ENCODE peak calls at places on chromosomes 13 and 19, in nine cellular contexts. Z is progenitor cell of endocrine pancreas, L is AG09309, K is colonic mucosa, J is stomach, F is GM13977, E is mucosa of descending colon, B is left lung, O is foreskin fibroblast. N is an unnamed sample.

GRCh38 chr19:43713208-43713607 is 2.7 kb upstream of the IRGC start:
- DNase-seq in E (no peak), B (no peak), F (no peak), K (no peak), Z (no peak), L (no peak), O (no peak), J (no peak), N (no peak)

GRCh38 chr13:43159007-43159406 is 135.6 kb downstream of the DNAJC15 start:
- DNase-seq in O (peak; percentile 69), F (no peak), B (no peak), Z (no peak), K (no peak), L (no peak), E (no peak), J (no peak), N (no peak)

GRCh38 chr13:27011661-27012060 is 159.9 kb downstream of the USP12 start:
- DNase-seq in E (no peak), Z (no peak), F (no peak), L (no peak), B (no peak), J (no peak), K (no peak), O (no peak), N (no peak)

GRCh38 chr19:49073514-49074378 is 1.2 kb upstream of the KCNA7 start:
- DNase-seq in E (no peak), K (no peak), L (no peak), J (no peak), O (no peak), Z (no peak), F (peak; percentile 28), B (no peak), N (peak; percentile 46)

GRCh38 chr13:108463365-108463764 is 166.0 kb upstream of the MYO16 start:
- DNase-seq in Z (no peak), L (no peak), F (peak; percentile 15), O (peak; percentile 59), K (no peak), J (no peak), E (no peak), B (no peak), N (no peak)

GRCh38 chr13:69324109-69324886 is 783.3 kb upstream of the ATXN8OS start:
- DNase-seq in E (no peak), B (no peak), K (no peak), L (no peak), Z (no peak), J (no peak), F (no peak), O (no peak), N (no peak)

GRCh38 chr13:33057019-33057785 is 41.0 kb downstream of the KL start:
- DNase-seq in B (no peak), J (no peak), F (peak; percentile 69), Z (no peak), O (peak; percentile 37), E (no peak), K (no peak), L (no peak), N (no peak)

GRCh38 chr13:95783747-95784146 is 106.8 kb downstream of the DNAJC3 start:
- DNase-seq in O (no peak), B (no peak), J (no peak), L (no peak), Z (no peak), K (no peak), E (no peak), F (no peak), N (no peak)

GRCh38 chr19:12733369-12733896 is 1.1 kb downstream of the TRIR start:
- DNase-seq in B (no peak), L (no peak), E (no peak), F (peak; percentile 79), J (no peak), K (peak; percentile 28), Z (no peak), O (peak; percentile 80), N (peak; percentile 79)

GRCh38 chr19:42466521-42467436 is 24.0 kb upstream of the CXCL17 start:
- DNase-seq in Z (no peak), K (no peak), J (no peak), E (no peak), B (no peak), L (no peak), O (peak; percentile 27), F (peak; percentile 30), N (no peak)

GRCh38 chr19:13978306-13978705 is 26.0 kb downstream of the DCAF15 start:
- DNase-seq in L (no peak), K (peak; percentile 77), B (peak; percentile 91), F (no peak), O (peak; percentile 68), Z (peak; percentile 75), J (peak; percentile 70), E (peak; percentile 82), N (peak; percentile 70)

GRCh38 chr19:10114651-10115391 is 3.3 kb downstream of the P2RY11 start:
- DNase-seq in K (no peak), L (no peak), J (no peak), E (peak; percentile 43), O (peak; percentile 33), Z (no peak), F (no peak), B (peak; percentile 75), N (peak; percentile 35)

DNA sequence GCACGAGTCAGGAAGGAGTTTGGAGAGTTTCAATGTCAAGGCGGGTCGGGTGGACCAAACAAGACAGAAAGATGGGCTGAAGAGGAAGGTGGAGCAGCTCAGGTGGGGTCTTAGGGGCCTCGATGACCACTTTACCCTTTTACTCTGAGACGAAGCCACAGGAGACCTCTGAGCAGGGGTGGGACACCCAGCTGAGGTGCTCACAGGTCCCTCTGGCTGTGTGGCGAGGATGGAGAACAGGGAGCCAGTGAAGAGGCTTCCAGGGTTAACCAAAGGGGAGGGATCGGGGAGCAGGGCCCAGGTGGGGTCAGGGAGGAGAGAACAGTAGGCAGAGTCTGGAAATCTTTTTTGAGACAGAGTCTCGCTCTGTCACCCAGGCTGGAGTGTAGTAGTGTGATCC is 2.0 kb upstream of the CCER2 start:
- DNase-seq in E (no peak), J (no peak), B (peak; percentile 35), O (no peak), Z (no peak), F (no peak), L (no peak), K (no peak), N (no peak)
- TF ChIP-seq CTCF in E (no peak), J (no peak), B (no peak), O (no peak), Z (no peak), F (no peak), L (no peak), K (no peak), N (no peak)

DNA sequence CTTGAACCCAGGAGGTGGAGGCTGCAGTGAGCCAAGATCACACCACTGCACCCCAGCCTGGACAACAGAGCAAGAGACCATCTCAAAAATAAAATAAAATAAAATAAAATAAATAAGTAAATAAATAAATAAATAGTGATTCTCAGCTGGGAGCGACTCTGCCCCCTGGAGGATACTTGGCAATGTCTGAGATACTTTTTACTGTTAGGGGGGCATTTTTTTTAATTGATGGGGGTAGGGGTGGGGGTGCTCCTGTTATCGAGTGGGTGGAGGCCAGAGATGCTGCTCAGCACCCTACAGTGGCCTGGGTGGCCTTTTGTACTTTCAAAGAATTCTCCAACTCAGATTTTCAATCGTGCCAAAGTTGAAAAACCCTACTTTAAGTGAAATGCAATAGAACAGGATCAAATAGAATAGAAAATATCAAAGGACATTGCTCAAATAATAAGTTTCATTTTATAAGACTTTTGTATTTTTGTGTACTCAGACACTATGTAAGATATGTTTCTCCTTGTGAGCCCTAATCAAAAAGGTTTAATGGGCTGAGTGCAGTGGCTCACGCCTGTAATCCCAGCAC is 7.1 kb upstream of the CLPP start:
- DNase-seq in L (no peak), F (no peak), E (no peak), J (no peak), Z (no peak), O (peak; percentile 57), K (no peak), B (peak; percentile 1), N (no peak)
- TF ChIP-seq CTCF in L (peak; percentile 64), F (peak; percentile 27), E (no peak), J (no peak), Z (peak; percentile 35), O (peak; percentile 51), K (no peak), B (peak; percentile 10), N (peak; percentile 33)

DNA sequence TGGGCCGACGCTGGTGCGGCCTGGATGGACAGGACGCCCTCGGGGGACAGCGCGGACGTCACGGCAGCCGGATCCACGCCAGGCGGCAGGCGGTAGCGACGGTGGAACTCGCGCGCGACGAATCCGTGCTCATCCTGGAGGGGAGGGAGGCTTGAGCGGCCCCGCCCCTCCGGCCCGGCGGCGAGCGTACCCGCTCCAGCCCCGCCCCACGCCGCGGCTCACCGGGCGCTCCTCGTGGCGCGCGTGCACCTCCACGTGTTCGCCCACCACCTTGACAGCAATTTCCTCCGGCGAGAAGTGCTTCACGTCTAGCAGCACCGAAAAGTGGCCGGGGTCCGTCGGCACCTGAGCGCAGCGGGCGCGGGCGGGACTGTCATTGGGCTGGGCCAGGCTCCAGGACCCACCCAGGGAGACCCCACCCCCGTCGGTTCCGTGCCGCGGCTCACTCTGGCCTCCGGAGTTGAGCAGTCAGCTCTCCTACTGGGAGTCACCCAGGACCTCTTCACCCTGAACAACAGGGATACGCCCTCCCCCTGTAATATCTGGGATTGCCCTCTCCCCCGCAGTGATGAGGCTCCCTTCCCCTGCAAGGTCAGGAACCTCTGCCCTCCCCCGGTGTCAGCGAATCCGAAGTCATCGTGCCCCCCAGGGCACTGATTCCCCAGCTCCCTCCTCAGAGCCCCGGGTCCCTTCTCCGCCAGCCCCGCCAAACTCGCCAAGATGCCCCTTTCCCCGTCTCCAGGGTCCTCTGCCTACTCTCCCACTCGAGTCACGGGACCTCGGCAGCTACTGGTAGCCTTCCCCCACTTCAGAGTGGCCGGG is 1.1 kb downstream of the HSPB6 start:
- DNase-seq in E (peak; percentile 82), Z (no peak), O (peak; percentile 95), F (no peak), J (peak; percentile 60), B (peak; percentile 84), K (peak; percentile 73), L (no peak), N (peak; percentile 67)
- TF ChIP-seq CTCF in E (no peak), Z (no peak), O (no peak), F (no peak), J (no peak), B (no peak), K (no peak), L (no peak), N (no peak)

GRCh38 chr19:45403272-45403671 is 1.6 kb downstream of the PPP1R13L start:
- DNase-seq in B (no peak), J (no peak), O (no peak), Z (no peak), L (no peak), F (no peak), K (no peak), E (no peak), N (no peak)

GRCh38 chr19:45404557-45405434 is at the start of gene PPP1R13L:
- DNase-seq in E (peak; percentile 94), Z (peak; percentile 69), L (no peak), F (peak; percentile 82), B (peak; percentile 93), O (peak; percentile 72), J (peak; percentile 92), K (peak; percentile 92), N (peak; percentile 73)

GRCh38 chr19:45405435-45406164 is 731 bp upstream of the PPP1R13L start:
- DNase-seq in K (peak; percentile 94), O (peak; percentile 95), F (peak; percentile 89), L (peak; percentile 59), Z (peak; percentile 56), J (peak; percentile 91), B (peak; percentile 94), E (peak; percentile 91), N (peak; percentile 92)

GRCh38 chr19:45402469-45403070 is 2.3 kb downstream of the PPP1R13L start:
- DNase-seq in B (peak; percentile 87), E (peak; percentile 74), O (peak; percentile 60), J (peak; percentile 31), Z (peak; percentile 62), K (peak; percentile 72), F (peak; percentile 73), L (no peak), N (no peak)

GRCh38 chr19:45403781-45404556 is 900 bp downstream of the PPP1R13L start:
- DNase-seq in E (peak; percentile 87), J (peak; percentile 73), F (peak; percentile 87), K (peak; percentile 82), O (peak; percentile 63), B (peak; percentile 85), L (no peak), Z (peak; percentile 56), N (peak; percentile 91)
- TF ChIP-seq CTCF in E (peak; percentile 38), J (peak; percentile 19), F (peak; percentile 82), K (peak; percentile 41), O (peak; percentile 67), B (peak; percentile 39), L (peak; percentile 71), Z (peak; percentile 62), N (peak; percentile 69)